ENCODE peak calls at places on chromosomes 4 and X, in four cellular contexts. S is GM12878, D is K562, P is H1. A is an unnamed sample.

GRCh38 chrX:136209016-136209738 is 42.0 kb downstream of the MAP7D3 start:
- DNase-seq in P (no peak), S (no peak), D (peak), A (no peak)

GRCh38 chr4:145178740-145179139 is 1.6 kb downstream of the OTUD4 start:
- DNase-seq in D (no peak), S (no peak), P (no peak), A (no peak)

GRCh38 chrX:153572601-153573000 is 26.3 kb downstream of the CCNQ start:
- DNase-seq in P (no peak), D (no peak), S (no peak), A (no peak)

GRCh38 chrX:110442631-110443030 is 84.0 kb downstream of the RTL9 start:
- DNase-seq in D (peak), P (no peak), S (no peak), A (peak)

GRCh38 chr4:4591071-4591470 is 49.2 kb upstream of the STX18 start:
- DNase-seq in S (no peak), D (no peak), P (no peak), A (no peak)

GRCh38 chrX:3393581-3394111 is 47.2 kb upstream of the MXRA5 start:
- DNase-seq in P (no peak), D (no peak), S (no peak), A (no peak)

GRCh38 chrX:109472939-109473713 is 8.8 kb downstream of the GUCY2F start:
- DNase-seq in P (no peak), S (no peak), D (peak), A (peak)

GRCh38 chrX:14941301-14941700 is 68.1 kb downstream of the MOSPD2 start:
- DNase-seq in P (no peak), S (no peak), D (no peak), A (no peak)

GRCh38 chrX:68660746-68661145 is 13.3 kb downstream of the STARD8 start:
- DNase-seq in D (no peak), S (no peak), P (no peak), A (no peak)

GRCh38 chr4:148311493-148311892 is 130.7 kb downstream of the NR3C2 start:
- DNase-seq in P (no peak), S (no peak), D (no peak), A (no peak)

GRCh38 chr4:15610855-15611254 is 44.3 kb downstream of the FBXL5 start:
- DNase-seq in S (no peak), P (no peak), D (no peak), A (no peak)

GRCh38 chr4:15612136-15612535 is 43.0 kb downstream of the FBXL5 start:
- DNase-seq in P (no peak), S (no peak), D (no peak), A (no peak)
- TF ChIP-seq CBX5 in P (no peak), S (no peak), D (no peak), A (no peak)

DNA sequence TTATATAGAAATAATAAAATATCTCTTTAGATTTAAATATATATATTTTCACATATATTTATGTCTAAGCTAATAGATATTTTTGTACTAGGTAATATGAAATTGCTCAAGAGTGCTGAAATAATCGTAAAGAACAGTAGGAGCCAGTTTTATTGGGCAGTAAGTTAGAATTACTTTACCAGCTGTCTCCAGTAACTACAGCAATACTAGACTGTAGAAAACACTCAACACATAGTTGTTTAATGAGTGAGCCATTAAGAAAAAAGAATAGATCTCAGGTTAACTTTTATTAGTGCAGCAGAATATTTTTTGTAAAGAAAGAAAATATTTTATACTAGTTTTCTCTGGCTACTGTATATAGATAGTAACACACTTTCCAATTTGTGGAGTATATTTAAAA is 715.2 kb downstream of the TRIML1 start:
- DNase-seq in S (no peak), P (no peak), D (no peak), A (no peak)
- TF ChIP-seq CHD2 in S (no peak), P (no peak), D (no peak), A (no peak)

DNA sequence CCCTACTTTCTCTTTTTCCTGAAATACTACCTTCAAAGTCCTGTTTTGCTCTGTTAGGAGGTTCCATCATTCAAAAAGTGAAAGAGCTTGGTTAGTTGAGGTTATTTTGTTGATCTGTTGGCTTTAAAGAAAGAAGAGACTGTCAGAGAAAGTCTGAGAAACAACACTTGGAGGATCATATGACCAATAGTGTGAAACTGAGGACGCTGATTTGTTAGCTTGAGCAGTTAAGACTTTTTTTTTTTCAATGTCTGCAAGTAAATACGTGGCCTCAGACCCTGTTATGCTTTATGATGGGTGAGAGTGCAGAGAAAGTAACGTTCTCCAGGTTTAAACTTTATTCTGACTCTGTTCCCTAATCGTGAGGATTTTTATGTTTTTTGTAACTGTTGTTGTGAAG is 45.9 kb downstream of the GAB1 start:
- DNase-seq in S (no peak), D (no peak), P (no peak), A (no peak)
- TF ChIP-seq CBX5 in S (no peak), D (no peak), P (no peak), A (no peak)

GRCh38 chr4:120839624-120839973 is 82.9 kb downstream of the PRDM5 start:
- DNase-seq in P (no peak), D (no peak), S (no peak), A (no peak)
- TF ChIP-seq CHD2 in P (no peak), D (no peak), S (no peak), A (no peak)

GRCh38 chr4:30605616-30606015 is 114.6 kb upstream of the PCDH7 start:
- DNase-seq in P (no peak), D (no peak), S (no peak), A (no peak)

GRCh38 chr4:30600246-30600645 is 119.9 kb upstream of the PCDH7 start:
- DNase-seq in D (no peak), S (no peak), P (no peak), A (no peak)
- TF ChIP-seq CBX5 in D (no peak), S (no peak), P (no peak), A (no peak)